ENCODE peak calls at places on chromosomes 2 and 18, in ten cellular contexts. One of them, this sample, is unnamed.

GRCh38 chr2:137117385-137117784 is 352.0 kb downstream of the THSD7B start:
- DNase-seq in stimulated activated CD8-positive, alpha-beta memory T cell treated with anti-CD3 and anti-CD28 coated beads, Interleukin-7, amount 100 ng/mL, for 1 hour: no peak
- DNase-seq in cardiac muscle cell: no peak
- DNase-seq in tibial artery: no peak
- DNase-seq in spleen: no peak
- DNase-seq in activated naive CD4-positive, alpha-beta T cell: no peak
- DNase-seq in M059J: no peak
- DNase-seq in fibroblast of lung: peak
- DNase-seq in mucosa of gallbladder: no peak
- DNase-seq in activated effector memory CD4-positive, alpha-beta T cell treated with anti-CD3 and anti-CD28 coated beads, Interleukin-2, amount 50 U/mL, for 16 hours: no peak
- DNase-seq in this sample: no peak

GRCh38 chr2:43062058-43062457 is 164.3 kb downstream of the ZFP36L2 start:
- DNase-seq in stimulated activated CD8-positive, alpha-beta memory T cell treated with anti-CD3 and anti-CD28 coated beads, Interleukin-7, amount 100 ng/mL, for 1 hour: no peak
- DNase-seq in cardiac muscle cell: no peak
- DNase-seq in tibial artery: no peak
- DNase-seq in spleen: no peak
- DNase-seq in activated naive CD4-positive, alpha-beta T cell: no peak
- DNase-seq in M059J: no peak
- DNase-seq in fibroblast of lung: no peak
- DNase-seq in mucosa of gallbladder: no peak
- DNase-seq in activated effector memory CD4-positive, alpha-beta T cell treated with anti-CD3 and anti-CD28 coated beads, Interleukin-2, amount 50 U/mL, for 16 hours: no peak
- DNase-seq in this sample: no peak

GRCh38 chr2:172674968-172675303 is 60.7 kb upstream of the RAPGEF4 start:
- DNase-seq in stimulated activated CD8-positive, alpha-beta memory T cell treated with anti-CD3 and anti-CD28 coated beads, Interleukin-7, amount 100 ng/mL, for 1 hour: no peak
- DNase-seq in cardiac muscle cell: no peak
- DNase-seq in tibial artery: no peak
- DNase-seq in spleen: no peak
- DNase-seq in activated naive CD4-positive, alpha-beta T cell: no peak
- DNase-seq in M059J: no peak
- DNase-seq in fibroblast of lung: no peak
- DNase-seq in mucosa of gallbladder: no peak
- DNase-seq in activated effector memory CD4-positive, alpha-beta T cell treated with anti-CD3 and anti-CD28 coated beads, Interleukin-2, amount 50 U/mL, for 16 hours: no peak
- DNase-seq in this sample: no peak

GRCh38 chr2:69559696-69560482 is 83.7 kb downstream of the AAK1 start:
- DNase-seq in stimulated activated CD8-positive, alpha-beta memory T cell treated with anti-CD3 and anti-CD28 coated beads, Interleukin-7, amount 100 ng/mL, for 1 hour: no peak
- DNase-seq in cardiac muscle cell: peak
- DNase-seq in tibial artery: no peak
- DNase-seq in spleen: no peak
- DNase-seq in activated naive CD4-positive, alpha-beta T cell: no peak
- DNase-seq in M059J: peak
- DNase-seq in fibroblast of lung: peak
- DNase-seq in mucosa of gallbladder: no peak
- DNase-seq in activated effector memory CD4-positive, alpha-beta T cell treated with anti-CD3 and anti-CD28 coated beads, Interleukin-2, amount 50 U/mL, for 16 hours: no peak
- DNase-seq in this sample: no peak

GRCh38 chr2:125721072-125721721 is 934.8 kb upstream of the GYPC start:
- DNase-seq in stimulated activated CD8-positive, alpha-beta memory T cell treated with anti-CD3 and anti-CD28 coated beads, Interleukin-7, amount 100 ng/mL, for 1 hour: no peak
- DNase-seq in cardiac muscle cell: no peak
- DNase-seq in tibial artery: no peak
- DNase-seq in spleen: peak
- DNase-seq in activated naive CD4-positive, alpha-beta T cell: no peak
- DNase-seq in M059J: no peak
- DNase-seq in fibroblast of lung: no peak
- DNase-seq in mucosa of gallbladder: peak
- DNase-seq in activated effector memory CD4-positive, alpha-beta T cell treated with anti-CD3 and anti-CD28 coated beads, Interleukin-2, amount 50 U/mL, for 16 hours: no peak
- DNase-seq in this sample: no peak

GRCh38 chr18:72419914-72420313 is 124.2 kb downstream of the CBLN2 start:
- DNase-seq in stimulated activated CD8-positive, alpha-beta memory T cell treated with anti-CD3 and anti-CD28 coated beads, Interleukin-7, amount 100 ng/mL, for 1 hour: no peak
- DNase-seq in cardiac muscle cell: no peak
- DNase-seq in tibial artery: no peak
- DNase-seq in spleen: no peak
- DNase-seq in activated naive CD4-positive, alpha-beta T cell: no peak
- DNase-seq in M059J: peak
- DNase-seq in fibroblast of lung: peak
- DNase-seq in mucosa of gallbladder: no peak
- DNase-seq in activated effector memory CD4-positive, alpha-beta T cell treated with anti-CD3 and anti-CD28 coated beads, Interleukin-2, amount 50 U/mL, for 16 hours: no peak
- DNase-seq in this sample: no peak

GRCh38 chr2:72562451-72563153 is 263.2 kb downstream of the EXOC6B start:
- DNase-seq in stimulated activated CD8-positive, alpha-beta memory T cell treated with anti-CD3 and anti-CD28 coated beads, Interleukin-7, amount 100 ng/mL, for 1 hour: no peak
- DNase-seq in cardiac muscle cell: peak
- DNase-seq in tibial artery: no peak
- DNase-seq in spleen: no peak
- DNase-seq in activated naive CD4-positive, alpha-beta T cell: no peak
- DNase-seq in M059J: peak
- DNase-seq in fibroblast of lung: peak
- DNase-seq in mucosa of gallbladder: no peak
- DNase-seq in activated effector memory CD4-positive, alpha-beta T cell treated with anti-CD3 and anti-CD28 coated beads, Interleukin-2, amount 50 U/mL, for 16 hours: no peak
- DNase-seq in this sample: no peak

GRCh38 chr18:75221902-75222301 is 11.3 kb downstream of the TSHZ1 start:
- DNase-seq in stimulated activated CD8-positive, alpha-beta memory T cell treated with anti-CD3 and anti-CD28 coated beads, Interleukin-7, amount 100 ng/mL, for 1 hour: no peak
- DNase-seq in cardiac muscle cell: no peak
- DNase-seq in tibial artery: no peak
- DNase-seq in spleen: no peak
- DNase-seq in activated naive CD4-positive, alpha-beta T cell: no peak
- DNase-seq in M059J: no peak
- DNase-seq in fibroblast of lung: no peak
- DNase-seq in mucosa of gallbladder: no peak
- DNase-seq in activated effector memory CD4-positive, alpha-beta T cell treated with anti-CD3 and anti-CD28 coated beads, Interleukin-2, amount 50 U/mL, for 16 hours: no peak
- DNase-seq in this sample: no peak

GRCh38 chr18:5693637-5694175 is 149.9 kb upstream of the EPB41L3 start:
- DNase-seq in stimulated activated CD8-positive, alpha-beta memory T cell treated with anti-CD3 and anti-CD28 coated beads, Interleukin-7, amount 100 ng/mL, for 1 hour: no peak
- DNase-seq in cardiac muscle cell: no peak
- DNase-seq in tibial artery: no peak
- DNase-seq in spleen: no peak
- DNase-seq in activated naive CD4-positive, alpha-beta T cell: no peak
- DNase-seq in M059J: no peak
- DNase-seq in fibroblast of lung: peak
- DNase-seq in mucosa of gallbladder: no peak
- DNase-seq in activated effector memory CD4-positive, alpha-beta T cell treated with anti-CD3 and anti-CD28 coated beads, Interleukin-2, amount 50 U/mL, for 16 hours: no peak
- DNase-seq in this sample: no peak

GRCh38 chr2:26727641-26728561 is 35.4 kb downstream of the KCNK3 start:
- DNase-seq in stimulated activated CD8-positive, alpha-beta memory T cell treated with anti-CD3 and anti-CD28 coated beads, Interleukin-7, amount 100 ng/mL, for 1 hour: no peak
- DNase-seq in cardiac muscle cell: no peak
- DNase-seq in tibial artery: no peak
- DNase-seq in spleen: no peak
- DNase-seq in activated naive CD4-positive, alpha-beta T cell: peak
- DNase-seq in M059J: no peak
- DNase-seq in fibroblast of lung: no peak
- DNase-seq in mucosa of gallbladder: no peak
- DNase-seq in activated effector memory CD4-positive, alpha-beta T cell treated with anti-CD3 and anti-CD28 coated beads, Interleukin-2, amount 50 U/mL, for 16 hours: no peak
- DNase-seq in this sample: no peak

GRCh38 chr2:29281585-29281984 is 166.4 kb downstream of the CLIP4 start:
- DNase-seq in stimulated activated CD8-positive, alpha-beta memory T cell treated with anti-CD3 and anti-CD28 coated beads, Interleukin-7, amount 100 ng/mL, for 1 hour: no peak
- DNase-seq in cardiac muscle cell: no peak
- DNase-seq in tibial artery: peak
- DNase-seq in spleen: no peak
- DNase-seq in activated naive CD4-positive, alpha-beta T cell: no peak
- DNase-seq in M059J: peak
- DNase-seq in fibroblast of lung: peak
- DNase-seq in mucosa of gallbladder: peak
- DNase-seq in activated effector memory CD4-positive, alpha-beta T cell treated with anti-CD3 and anti-CD28 coated beads, Interleukin-2, amount 50 U/mL, for 16 hours: no peak
- DNase-seq in this sample: no peak